ENCODE peak calls at places on chromosomes 12 and 14, in seven cellular contexts. N is cardiac fibroblast, T is WERI-Rb-1, B is left ventricle myocardium inferior, H is foreskin keratinocyte, D is RWPE1, Q is AG04450. O is an unnamed sample.

GRCh38 chr12:12744556-12745305 is 27.6 kb downstream of the CDKN1B start:
- DNase-seq in N (no peak), T (peak), B (no peak), H (no peak), D (no peak), Q (no peak), O (no peak)

GRCh38 chr12:130764475-130765185 is 48.5 kb upstream of the RIMBP2 start:
- DNase-seq in N (peak), T (no peak), B (no peak), H (no peak), D (peak), Q (no peak), O (peak)

GRCh38 chr12:34356233-34356987 is 334.1 kb downstream of the ALG10 start:
- DNase-seq in N (no peak), T (no peak), B (no peak), H (no peak), D (no peak), Q (no peak), O (no peak)

GRCh38 chr14:102591372-102591943 is 991 bp upstream of the RCOR1 start:
- DNase-seq in N (peak), T (peak), B (peak), H (no peak), D (no peak), Q (no peak), O (peak)

GRCh38 chr12:117590386-117590785 is 229.0 kb upstream of the NOS1 start:
- DNase-seq in N (no peak), T (no peak), B (no peak), H (no peak), D (no peak), Q (no peak), O (no peak)

GRCh38 chr12:89951050-89951693 is 242.5 kb upstream of the ATP2B1 start:
- DNase-seq in N (no peak), T (no peak), B (no peak), H (peak), D (peak), Q (no peak), O (no peak)

GRCh38 chr14:36300337-36300736 is 20.1 kb downstream of the MBIP start:
- DNase-seq in N (no peak), T (no peak), B (no peak), H (no peak), D (no peak), Q (no peak), O (no peak)

GRCh38 chr12:123891516-123892179 is 81.0 kb downstream of the CCDC92 start:
- DNase-seq in N (no peak), T (no peak), B (no peak), H (no peak), D (no peak), Q (no peak), O (no peak)

GRCh38 chr12:53094394-53094787 is 3.1 kb upstream of the IGFBP6 start:
- DNase-seq in N (no peak), T (no peak), B (no peak), H (no peak), D (no peak), Q (no peak), O (no peak)

GRCh38 chr14:106813477-106813823 is 1287.1 kb downstream of the TMEM121 start:
- DNase-seq in N (no peak), T (no peak), B (no peak), H (no peak), D (no peak), Q (no peak), O (no peak)

GRCh38 chr14:103326078-103326477 is 8.0 kb upstream of the EIF5 start:
- DNase-seq in N (no peak), T (no peak), B (no peak), H (no peak), D (no peak), Q (no peak), O (no peak)

GRCh38 chr12:68831272-68831671 is 23.3 kb downstream of the MDM2 start:
- DNase-seq in N (no peak), T (no peak), B (no peak), H (no peak), D (no peak), Q (no peak), O (no peak)

GRCh38 chr14:50363734-50364113 is 33.0 kb downstream of the CDKL1 start:
- DNase-seq in N (peak), T (no peak), B (no peak), H (no peak), D (no peak), Q (no peak), O (no peak)

GRCh38 chr14:92565718-92566115 is 52.1 kb downstream of the RIN3 start:
- DNase-seq in N (no peak), T (no peak), B (no peak), H (peak), D (peak), Q (no peak), O (no peak)

GRCh38 chr12:81296556-81297305 is 218.9 kb downstream of the ACSS3 start:
- DNase-seq in N (peak), T (no peak), B (no peak), H (no peak), D (no peak), Q (no peak), O (no peak)

DNA sequence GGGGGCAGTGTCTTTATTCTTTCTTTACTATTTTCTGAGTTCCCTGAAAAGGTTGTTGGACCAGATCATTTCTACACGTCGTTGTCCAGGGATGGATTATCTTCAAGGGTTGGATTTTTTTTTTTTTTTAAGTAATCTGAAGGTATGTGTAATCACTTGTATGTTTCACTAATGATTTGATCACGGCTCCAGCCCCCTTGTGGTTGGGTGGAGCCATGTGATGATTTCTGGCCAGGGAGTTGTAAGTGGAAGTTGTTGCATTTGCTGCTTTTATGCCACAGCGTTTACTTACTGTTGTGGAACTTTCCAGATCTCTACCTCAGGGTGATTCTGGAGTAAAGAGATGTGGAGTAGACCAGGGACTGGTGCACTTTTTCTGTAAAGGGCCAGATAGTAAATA is 390.3 kb downstream of the AACS start:
- DNase-seq in N (no peak), T (no peak), B (no peak), H (no peak), D (no peak), Q (no peak), O (no peak)
- TF ChIP-seq CTCF in N (no peak), T (peak), B (no peak), H (no peak), D (no peak), Q (no peak), O (peak)

GRCh38 chr12:58776144-58776543 is 144.2 kb downstream of the LRIG3 start:
- DNase-seq in N (no peak), T (no peak), B (no peak), H (no peak), D (no peak), Q (no peak), O (no peak)
- TF ChIP-seq CTCF in N (no peak), T (no peak), B (no peak), H (no peak), D (no peak), Q (no peak), O (no peak)

GRCh38 chr14:94691658-94692029 is 78.3 kb downstream of the GSC start:
- DNase-seq in N (peak), T (no peak), B (no peak), H (no peak), D (no peak), Q (no peak), O (no peak)

GRCh38 chr14:94689985-94690400 is 77.8 kb downstream of the SERPINA3 start:
- DNase-seq in N (no peak), T (no peak), B (no peak), H (no peak), D (no peak), Q (no peak), O (no peak)

GRCh38 chr14:94690896-94691657 is 78.8 kb downstream of the GSC start:
- DNase-seq in N (no peak), T (no peak), B (no peak), H (no peak), D (no peak), Q (no peak), O (no peak)

GRCh38 chr14:94690486-94690885 is 78.3 kb downstream of the SERPINA3 start:
- DNase-seq in N (no peak), T (no peak), B (no peak), H (no peak), D (no peak), Q (no peak), O (no peak)

DNA sequence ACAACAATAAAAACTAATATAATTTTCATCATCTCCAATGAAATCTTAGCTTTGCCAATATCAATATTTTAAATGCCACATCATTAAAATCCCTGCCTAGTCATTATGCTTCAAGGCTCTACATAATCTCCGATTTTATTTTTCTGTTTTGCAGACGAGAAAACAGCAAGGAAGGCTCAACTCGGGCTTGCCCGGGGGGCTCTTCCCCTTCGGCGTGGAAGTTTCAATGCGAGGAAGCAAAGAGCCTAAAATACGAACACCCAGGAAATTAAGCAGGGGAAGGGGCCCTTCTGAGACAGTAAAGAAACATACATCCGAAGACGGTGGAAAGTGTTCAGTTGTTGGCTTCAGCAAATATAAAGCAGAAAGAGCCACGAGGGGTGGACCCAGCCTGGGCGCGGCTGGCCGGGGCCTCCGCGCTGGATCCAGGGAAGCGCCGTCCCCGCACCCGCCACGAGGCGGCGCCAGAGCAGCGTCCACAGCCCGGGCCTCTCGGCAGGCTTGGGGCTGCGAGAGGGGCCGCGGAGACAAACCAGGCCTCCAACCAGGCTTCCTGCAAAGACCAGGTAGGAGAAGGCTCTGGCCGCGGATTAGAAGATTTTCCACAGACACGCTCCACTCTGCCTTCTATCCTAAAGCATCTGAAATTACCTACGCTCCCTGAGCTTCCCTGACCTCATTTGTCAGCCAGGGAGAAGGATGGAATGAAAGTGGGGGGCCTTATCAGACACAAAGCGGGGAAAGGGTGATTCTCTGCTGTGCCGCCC is 77.2 kb downstream of the SERPINA3 start:
- DNase-seq in N (peak), T (peak), B (peak), H (no peak), D (peak), Q (no peak), O (peak)
- TF ChIP-seq CTCF in N (peak), T (peak), B (peak), H (peak), D (peak), Q (peak), O (peak)

GRCh38 chr12:57031228-57031670 is 14.9 kb upstream of the TAC3 start:
- DNase-seq in N (no peak), T (no peak), B (no peak), H (peak), D (peak), Q (no peak), O (no peak)
- TF ChIP-seq CTCF in N (no peak), T (peak), B (no peak), H (peak), D (no peak), Q (no peak), O (no peak)

GRCh38 chr12:77995436-77996167 is 164.9 kb downstream of the NAV3 start:
- DNase-seq in N (no peak), T (no peak), B (no peak), H (peak), D (peak), Q (peak), O (no peak)

GRCh38 chr12:77999074-77999715 is 168.5 kb downstream of the NAV3 start:
- DNase-seq in N (no peak), T (no peak), B (no peak), H (no peak), D (no peak), Q (no peak), O (no peak)

GRCh38 chr12:77996670-77997069 is 166.0 kb downstream of the NAV3 start:
- DNase-seq in N (no peak), T (peak), B (no peak), H (no peak), D (no peak), Q (no peak), O (no peak)

GRCh38 chr12:78002878-78003277 is 172.2 kb downstream of the NAV3 start:
- DNase-seq in N (peak), T (no peak), B (no peak), H (no peak), D (no peak), Q (no peak), O (no peak)

DNA sequence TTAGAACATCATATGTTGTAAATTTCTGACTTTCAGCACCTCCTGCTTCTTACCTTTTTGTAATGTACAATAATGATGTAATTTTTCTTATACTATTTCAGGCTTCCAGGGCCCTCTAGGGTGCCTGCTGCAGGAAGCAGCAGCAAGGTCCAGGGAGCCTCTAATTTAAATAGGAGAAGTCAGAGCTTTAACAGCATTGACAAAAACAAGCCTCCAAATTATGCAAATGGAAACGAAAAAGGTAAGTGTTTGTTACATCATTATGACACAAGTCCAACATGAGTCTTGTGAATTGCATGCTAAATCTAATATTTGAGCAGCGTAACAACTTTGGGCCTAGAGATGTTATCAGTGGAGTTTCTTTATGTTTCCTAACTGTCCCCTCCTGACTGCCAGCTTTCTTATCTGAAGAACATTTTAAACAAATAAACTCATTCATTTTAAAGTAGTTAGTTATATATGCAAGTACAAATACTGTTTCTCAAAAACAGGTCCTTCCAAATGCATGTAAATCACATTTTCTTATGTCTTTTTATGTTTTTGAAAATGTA is 167.6 kb downstream of the NAV3 start:
- DNase-seq in N (peak), T (no peak), B (no peak), H (no peak), D (no peak), Q (no peak), O (no peak)
- TF ChIP-seq CTCF in N (no peak), T (no peak), B (no peak), H (no peak), D (no peak), Q (no peak), O (no peak)